ENCODE peak calls at places on chromosomes 3 and 15, in ten cellular contexts. A, U, Y, V, H, E, F, O, L and D are unnamed samples.
A peak's percentile ranks its signal among the peaks of the same experiment; 100 is the strongest.

GRCh38 chr15:94584833-94585244 is 353.5 kb downstream of the MCTP2 start:
- DNase-seq in A (peak; percentile 92), U (no peak), Y (no peak), V (no peak), H (no peak), E (peak; percentile 73), F (no peak), O (no peak), L (peak; percentile 4), D (no peak)

GRCh38 chr3:4596596-4596995 is 103.4 kb downstream of the ITPR1 start:
- DNase-seq in A (no peak), U (no peak), Y (no peak), V (no peak), H (no peak), E (no peak), F (no peak), O (no peak), L (no peak), D (no peak)

GRCh38 chr15:64842099-64842940 is 605 bp downstream of the PLEKHO2 start:
- DNase-seq in A (peak; percentile 65), U (no peak), Y (no peak), V (no peak), H (no peak), E (peak; percentile 46), F (peak; percentile 54), O (no peak), L (no peak), D (no peak)

GRCh38 chr3:27544372-27544865 is 60.2 kb upstream of the SLC4A7 start:
- DNase-seq in A (no peak), U (no peak), Y (no peak), V (no peak), H (no peak), E (no peak), F (peak; percentile 88), O (no peak), L (no peak), D (no peak)

GRCh38 chr3:188196232-188196990 is 42.5 kb downstream of the LPP start:
- DNase-seq in A (no peak), U (no peak), Y (no peak), V (no peak), H (no peak), E (no peak), F (peak; percentile 45), O (no peak), L (no peak), D (no peak)

GRCh38 chr3:159829056-159829995 is 159.3 kb upstream of the IL12A start:
- DNase-seq in A (no peak), U (peak; percentile 79), Y (no peak), V (no peak), H (peak; percentile 58), E (no peak), F (peak; percentile 58), O (peak; percentile 82), L (no peak), D (no peak)

GRCh38 chr3:150747909-150748568 is 14.9 kb downstream of the SIAH2 start:
- DNase-seq in A (no peak), U (no peak), Y (no peak), V (no peak), H (no peak), E (no peak), F (no peak), O (peak; percentile 81), L (no peak), D (no peak)

GRCh38 chr3:37402351-37402750 is 228.0 kb upstream of the LRRFIP2 start:
- DNase-seq in A (no peak), U (no peak), Y (no peak), V (no peak), H (no peak), E (no peak), F (no peak), O (no peak), L (no peak), D (no peak)

GRCh38 chr15:44069489-44069888 is 125.6 kb downstream of the FRMD5 start:
- DNase-seq in A (no peak), U (no peak), Y (no peak), V (no peak), H (no peak), E (no peak), F (no peak), O (no peak), L (no peak), D (no peak)

GRCh38 chr3:37772773-37773291 is 88.8 kb upstream of the CTDSPL start:
- DNase-seq in A (no peak), U (no peak), Y (no peak), V (no peak), H (no peak), E (no peak), F (no peak), O (no peak), L (no peak), D (no peak)

GRCh38 chr3:109356442-109357155 is 19.3 kb upstream of the DPPA4 start:
- DNase-seq in A (no peak), U (no peak), Y (peak; percentile 21), V (no peak), H (no peak), E (no peak), F (no peak), O (no peak), L (no peak), D (no peak)

GRCh38 chr3:16828815-16829214 is 55.9 kb upstream of the PLCL2 start:
- DNase-seq in A (peak; percentile 56), U (peak; percentile 53), Y (peak; percentile 33), V (no peak), H (no peak), E (peak; percentile 62), F (peak; percentile 80), O (no peak), L (no peak), D (no peak)

GRCh38 chr3:136255672-136256406 is 5.7 kb downstream of the PCCB start:
- DNase-seq in A (no peak), U (no peak), Y (no peak), V (no peak), H (no peak), E (no peak), F (no peak), O (no peak), L (no peak), D (no peak)

GRCh38 chr3:174414902-174415301 is 444.2 kb upstream of the NAALADL2 start:
- DNase-seq in A (no peak), U (no peak), Y (no peak), V (no peak), H (no peak), E (no peak), F (no peak), O (no peak), L (no peak), D (no peak)